ENCODE peak calls at places on chromosomes 7 and 10, in nine cellular contexts. J is HL-60; K is upper lobe of right lung; I is fibroblast of mammary gland; H is GM06990; R is keratinocyte; N is HCT116; C is CD8-positive, alpha-beta memory T cell; D is endodermal cell. F is an unnamed sample.

GRCh38 chr10:36538945-36539586 is 586.3 kb upstream of the ANKRD30A start:
- DNase-seq in J (no peak), K (no peak), I (peak), H (no peak), R (peak), N (no peak), C (no peak), D (no peak), F (no peak)

GRCh38 chr7:18580945-18581344 is 85.4 kb downstream of the HDAC9 start:
- DNase-seq in J (no peak), K (no peak), I (no peak), H (no peak), R (no peak), N (no peak), C (no peak), D (no peak), F (no peak)

GRCh38 chr7:30924624-30925023 is 13.0 kb downstream of the AQP1 start:
- DNase-seq in J (no peak), K (no peak), I (no peak), H (no peak), R (no peak), N (no peak), C (no peak), D (peak), F (no peak)

GRCh38 chr10:94493463-94493862 is 52.1 kb upstream of the HELLS start:
- DNase-seq in J (no peak), K (no peak), I (no peak), H (peak), R (no peak), N (no peak), C (no peak), D (no peak), F (no peak)

GRCh38 chr7:50627824-50628361 is 62.7 kb upstream of the DDC start:
- DNase-seq in J (no peak), K (peak), I (no peak), H (no peak), R (no peak), N (no peak), C (no peak), D (no peak), F (no peak)

GRCh38 chr7:29193316-29194205 is 1.0 kb upstream of the CHN2 start:
- DNase-seq in J (no peak), K (no peak), I (no peak), H (no peak), R (no peak), N (no peak), C (no peak), D (peak), F (no peak)

GRCh38 chr7:122302826-122303521 is 1.6 kb downstream of the FEZF1 start:
- DNase-seq in J (no peak), K (no peak), I (no peak), H (no peak), R (no peak), N (no peak), C (no peak), D (no peak), F (no peak)

GRCh38 chr10:96740141-96740540 is 19.8 kb upstream of the PIK3AP1 start:
- DNase-seq in J (no peak), K (no peak), I (no peak), H (no peak), R (no peak), N (no peak), C (no peak), D (no peak), F (no peak)

GRCh38 chr10:80356563-80356999 is at the start of the genes DYDC1 and DYDC2:
- DNase-seq in J (peak), K (peak), I (no peak), H (peak), R (no peak), N (no peak), C (peak), D (peak), F (no peak)

GRCh38 chr7:111388912-111389311 is 173.4 kb downstream of the IMMP2L start:
- DNase-seq in J (no peak), K (no peak), I (no peak), H (peak), R (no peak), N (no peak), C (no peak), D (no peak), F (peak)

GRCh38 chr7:92794846-92795245 is 41.5 kb downstream of the CDK6 start:
- DNase-seq in J (no peak), K (no peak), I (no peak), H (no peak), R (no peak), N (no peak), C (no peak), D (no peak), F (no peak)

GRCh38 chr10:93437946-93438795 is 44.0 kb downstream of the MYOF start:
- DNase-seq in J (no peak), K (no peak), I (peak), H (no peak), R (no peak), N (no peak), C (no peak), D (no peak), F (no peak)

GRCh38 chr7:15041226-15041625 is 138.7 kb upstream of the DGKB start:
- DNase-seq in J (no peak), K (no peak), I (no peak), H (no peak), R (no peak), N (no peak), C (no peak), D (no peak), F (no peak)

GRCh38 chr7:16851829-16852228 is 30.0 kb downstream of the AGR3 start:
- DNase-seq in J (peak), K (no peak), I (no peak), H (no peak), R (no peak), N (no peak), C (no peak), D (peak), F (no peak)

GRCh38 chr7:139618482-139619366 is 95.2 kb downstream of the CLEC2L start:
- DNase-seq in J (no peak), K (no peak), I (peak), H (no peak), R (peak), N (peak), C (no peak), D (peak), F (no peak)

GRCh38 chr7:80393786-80394185 is 118.1 kb downstream of the GNAT3 start:
- DNase-seq in J (no peak), K (no peak), I (no peak), H (no peak), R (no peak), N (no peak), C (no peak), D (no peak), F (no peak)

GRCh38 chr7:39949980-39950472 is at the start of gene CDK13:
- DNase-seq in J (peak), K (peak), I (peak), H (peak), R (no peak), N (peak), C (peak), D (peak), F (peak)

GRCh38 chr7:13989138-13989943 is at the start of gene ETV1:
- DNase-seq in J (peak), K (peak), I (peak), H (no peak), R (peak), N (no peak), C (no peak), D (peak), F (no peak)

GRCh38 chr7:23306936-23307521 is 7.9 kb downstream of the MALSU1 start:
- DNase-seq in J (no peak), K (no peak), I (no peak), H (no peak), R (no peak), N (no peak), C (no peak), D (no peak), F (no peak)

GRCh38 chr7:128904381-128905197 is 5.9 kb downstream of the KCP start:
- DNase-seq in J (no peak), K (peak), I (peak), H (peak), R (no peak), N (peak), C (no peak), D (peak), F (peak)

DNA sequence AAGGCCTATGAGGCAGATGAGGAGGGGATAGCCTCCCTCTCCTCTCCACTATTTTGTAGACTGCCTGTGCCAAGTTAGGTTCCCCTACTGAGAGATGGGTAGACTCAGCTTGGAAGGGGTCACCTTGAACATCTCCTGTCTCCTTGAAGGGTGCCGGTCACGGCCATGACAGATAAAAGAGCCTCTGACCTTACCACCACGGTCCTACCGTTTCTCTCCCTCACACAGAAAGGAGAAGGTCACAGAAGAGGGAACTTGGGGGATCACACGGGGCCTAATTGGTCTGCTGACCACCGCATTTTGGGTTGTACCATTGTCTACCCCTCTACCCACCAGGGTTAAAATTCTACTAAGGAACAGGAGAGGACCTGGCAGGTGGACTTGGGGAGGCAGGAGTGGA is 17.0 kb downstream of the PRSS2 start:
- DNase-seq in J (no peak), K (no peak), I (no peak), H (no peak), R (no peak), N (no peak), C (no peak), D (no peak), F (no peak)
- H3K4me3 ChIP-seq in J (no peak), K (peak), I (no peak), H (no peak), R (no peak), N (no peak), C (peak), D (no peak), F (no peak)

GRCh38 chr7:452791-453455 is 66.7 kb downstream of the PDGFA start:
- DNase-seq in J (no peak), K (no peak), I (no peak), H (peak), R (no peak), N (no peak), C (no peak), D (no peak), F (no peak)

GRCh38 chr7:453597-454306 is 65.9 kb downstream of the PDGFA start:
- DNase-seq in J (no peak), K (no peak), I (no peak), H (no peak), R (no peak), N (no peak), C (no peak), D (no peak), F (no peak)

GRCh38 chr7:450741-451140 is 68.9 kb downstream of the PDGFA start:
- DNase-seq in J (no peak), K (no peak), I (no peak), H (no peak), R (no peak), N (no peak), C (no peak), D (no peak), F (no peak)

GRCh38 chr7:451255-452229 is 68.1 kb downstream of the PDGFA start:
- DNase-seq in J (no peak), K (no peak), I (no peak), H (peak), R (no peak), N (no peak), C (no peak), D (peak), F (no peak)

GRCh38 chr7:452230-452751 is 67.4 kb downstream of the PDGFA start:
- DNase-seq in J (no peak), K (no peak), I (no peak), H (no peak), R (no peak), N (no peak), C (no peak), D (peak), F (no peak)
- H3K4me3 ChIP-seq in J (no peak), K (no peak), I (no peak), H (peak), R (no peak), N (no peak), C (no peak), D (no peak), F (no peak)

GRCh38 chr7:22184549-22185199 is 172.3 kb downstream of the RAPGEF5 start:
- DNase-seq in J (no peak), K (no peak), I (no peak), H (no peak), R (no peak), N (no peak), C (no peak), D (peak), F (no peak)
- H3K4me3 ChIP-seq in J (no peak), K (no peak), I (no peak), H (no peak), R (no peak), N (no peak), C (no peak), D (no peak), F (no peak)

DNA sequence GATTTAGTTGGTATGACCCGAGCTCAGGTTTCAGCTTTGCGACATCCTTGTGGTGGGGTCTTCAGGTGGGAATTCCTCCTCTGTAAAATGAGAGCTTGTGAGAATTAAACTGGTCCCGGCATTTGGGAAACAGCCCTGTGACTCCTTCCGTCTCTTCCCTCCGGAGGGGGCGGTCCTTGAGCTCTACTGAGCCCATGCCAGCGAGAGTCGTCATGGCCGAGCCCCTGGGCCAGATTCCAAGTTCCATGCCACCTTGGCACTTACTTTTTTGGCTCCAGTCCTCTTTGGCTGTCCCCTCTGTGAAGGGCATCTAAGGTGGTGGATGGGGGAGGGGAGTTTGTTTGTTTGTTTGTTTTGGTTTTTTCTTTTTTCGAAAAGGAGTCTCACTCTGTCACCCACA is 47.6 kb downstream of the GTF2IRD1 start:
- DNase-seq in J (no peak), K (peak), I (no peak), H (no peak), R (no peak), N (no peak), C (no peak), D (no peak), F (no peak)
- H3K4me3 ChIP-seq in J (no peak), K (no peak), I (no peak), H (no peak), R (no peak), N (no peak), C (no peak), D (no peak), F (no peak)

DNA sequence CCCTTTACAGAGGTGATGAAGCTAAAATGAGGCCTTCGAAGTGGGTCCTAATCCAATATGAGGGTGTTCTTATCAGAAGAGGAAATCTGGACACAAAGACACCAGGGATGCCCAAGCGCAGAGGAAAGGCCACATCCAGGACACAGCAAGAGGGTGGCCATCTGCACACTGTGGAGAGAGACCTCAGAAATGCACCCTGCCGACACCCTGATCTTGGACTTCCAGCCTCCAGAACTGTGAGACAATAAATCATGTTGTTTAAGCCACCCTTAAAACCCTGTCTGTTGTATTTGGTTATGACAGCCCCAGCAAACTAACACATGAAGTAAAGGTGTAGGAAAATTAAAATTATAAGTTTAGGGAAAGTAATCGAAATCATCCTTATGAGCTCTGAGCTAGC is 64.0 kb downstream of the CDC123 start:
- DNase-seq in J (no peak), K (peak), I (no peak), H (no peak), R (no peak), N (no peak), C (no peak), D (no peak), F (no peak)
- H3K4me3 ChIP-seq in J (no peak), K (no peak), I (no peak), H (no peak), R (no peak), N (no peak), C (no peak), D (no peak), F (no peak)

F was measured in GM12864.